ENCODE peak calls at places on chromosomes 16 and 17, in nine cellular contexts. M is ovary, E is cardiac muscle cell, O is AG08396, X is HEK293T, T is AG09319, Q is GDM1, G is heart right ventricle, Y is NCI-H1436. L is an unnamed sample.
A peak's percentile ranks its signal among the peaks of the same experiment; 100 is the strongest.

GRCh38 chr17:39939588-39940419 is 12.3 kb downstream of the LRRC3C start:
- DNase-seq in M (no peak), E (peak; percentile 72), O (peak; percentile 69), X (peak; percentile 23), T (no peak), Q (peak; percentile 8), G (no peak), Y (no peak), L (peak; percentile 43)

GRCh38 chr17:43453331-43453812 is 30.4 kb upstream of the DHX8 start:
- DNase-seq in M (peak; percentile 34), E (no peak), O (no peak), X (no peak), T (no peak), Q (no peak), G (peak; percentile 42), Y (no peak), L (no peak)

GRCh38 chr16:54193656-54194007 is 93.0 kb downstream of the IRX3 start:
- DNase-seq in M (peak; percentile 31), E (peak; percentile 84), O (peak; percentile 77), X (peak; percentile 86), T (peak; percentile 18), Q (peak; percentile 50), G (peak; percentile 85), Y (peak; percentile 81), L (peak; percentile 91)

GRCh38 chr16:72287646-72288045 is 115.7 kb upstream of the PMFBP1 start:
- DNase-seq in M (no peak), E (no peak), O (no peak), X (no peak), T (no peak), Q (no peak), G (no peak), Y (no peak), L (no peak)

GRCh38 chr16:23368469-23368868 is 66.4 kb downstream of the SCNN1B start:
- DNase-seq in M (no peak), E (no peak), O (no peak), X (no peak), T (no peak), Q (no peak), G (no peak), Y (no peak), L (no peak)

GRCh38 chr16:852451-853185 is 52.1 kb upstream of the GNG13 start:
- DNase-seq in M (no peak), E (no peak), O (no peak), X (no peak), T (no peak), Q (no peak), G (no peak), Y (no peak), L (no peak)

GRCh38 chr16:16080465-16081065 is 131.1 kb downstream of the ABCC1 start:
- DNase-seq in M (no peak), E (no peak), O (no peak), X (no peak), T (no peak), Q (no peak), G (no peak), Y (no peak), L (no peak)

GRCh38 chr16:87661561-87661960 is 59.3 kb downstream of the JPH3 start:
- DNase-seq in M (no peak), E (peak; percentile 64), O (peak; percentile 87), X (peak; percentile 42), T (no peak), Q (peak; percentile 36), G (peak; percentile 46), Y (no peak), L (peak; percentile 52)

GRCh38 chr17:37476431-37477130 is 13.1 kb upstream of the DUSP14 start:
- DNase-seq in M (no peak), E (peak; percentile 50), O (no peak), X (no peak), T (no peak), Q (no peak), G (peak; percentile 29), Y (no peak), L (peak; percentile 60)

GRCh38 chr16:23504076-23504452 is 6.2 kb downstream of the GGA2 start:
- DNase-seq in M (no peak), E (peak; percentile 80), O (peak; percentile 44), X (no peak), T (no peak), Q (no peak), G (no peak), Y (no peak), L (no peak)

GRCh38 chr17:64736804-64737492 is 74.8 kb upstream of the SMURF2 start:
- DNase-seq in M (no peak), E (peak; percentile 60), O (no peak), X (peak; percentile 34), T (no peak), Q (peak; percentile 36), G (no peak), Y (peak; percentile 9), L (peak; percentile 33)

GRCh38 chr17:82365586-82366295 is 5.8 kb upstream of the UTS2R start:
- DNase-seq in M (no peak), E (no peak), O (no peak), X (no peak), T (no peak), Q (no peak), G (no peak), Y (peak; percentile 24), L (no peak)

GRCh38 chr16:51939371-51940005 is 607.5 kb downstream of the TOX3 start:
- DNase-seq in M (no peak), E (no peak), O (no peak), X (no peak), T (no peak), Q (no peak), G (no peak), Y (no peak), L (no peak)